ENCODE peak calls at places on chromosomes 13 and 19, in six cellular contexts. One of them, this sample, is unnamed.

GRCh38 chr19:44776402-44777096 is 1.1 kb upstream of the CBLC start:
- DNase-seq in testis: no peak
- DNase-seq in left ventricle myocardium inferior: no peak
- DNase-seq in cardiac muscle cell: no peak
- DNase-seq in breast epithelium: peak
- DNase-seq in neural progenitor cell: no peak
- DNase-seq in this sample: peak

GRCh38 chr13:44364601-44365000 is 9.0 kb upstream of the SERP2 start:
- DNase-seq in breast epithelium: no peak
- DNase-seq in neural progenitor cell: peak
- DNase-seq in left ventricle myocardium inferior: no peak
- DNase-seq in cardiac muscle cell: peak
- DNase-seq in testis: no peak
- DNase-seq in this sample: no peak

GRCh38 chr13:98761126-98761978 is 8.9 kb upstream of the SLC15A1 start:
- DNase-seq in neural progenitor cell: no peak
- DNase-seq in cardiac muscle cell: peak
- DNase-seq in breast epithelium: no peak
- DNase-seq in left ventricle myocardium inferior: no peak
- DNase-seq in testis: no peak
- DNase-seq in this sample: no peak

GRCh38 chr13:25037057-25037813 is 58.7 kb upstream of the PABPC3 start:
- DNase-seq in testis: peak
- DNase-seq in cardiac muscle cell: peak
- DNase-seq in left ventricle myocardium inferior: no peak
- DNase-seq in breast epithelium: no peak
- DNase-seq in neural progenitor cell: peak
- DNase-seq in this sample: no peak

GRCh38 chr13:53064721-53065120 is 36.1 kb downstream of the OLFM4 start:
- DNase-seq in cardiac muscle cell: peak
- DNase-seq in neural progenitor cell: no peak
- DNase-seq in left ventricle myocardium inferior: no peak
- DNase-seq in breast epithelium: no peak
- DNase-seq in testis: no peak
- DNase-seq in this sample: no peak

GRCh38 chr13:113357529-113357928 is 6.4 kb downstream of the GRTP1 start:
- DNase-seq in testis: no peak
- DNase-seq in breast epithelium: no peak
- DNase-seq in neural progenitor cell: no peak
- DNase-seq in left ventricle myocardium inferior: no peak
- DNase-seq in cardiac muscle cell: peak
- DNase-seq in this sample: no peak

GRCh38 chr13:36475468-36475867 is 43.2 kb downstream of the CCNA1 start:
- DNase-seq in breast epithelium: no peak
- DNase-seq in neural progenitor cell: peak
- DNase-seq in testis: no peak
- DNase-seq in cardiac muscle cell: peak
- DNase-seq in left ventricle myocardium inferior: no peak
- DNase-seq in this sample: no peak

GRCh38 chr13:31227870-31228269 is 28.1 kb downstream of the B3GLCT start:
- DNase-seq in testis: no peak
- DNase-seq in left ventricle myocardium inferior: no peak
- DNase-seq in cardiac muscle cell: no peak
- DNase-seq in breast epithelium: no peak
- DNase-seq in neural progenitor cell: no peak
- DNase-seq in this sample: no peak

GRCh38 chr13:58994077-58994476 is 1169.7 kb downstream of the DIAPH3 start:
- DNase-seq in left ventricle myocardium inferior: no peak
- DNase-seq in cardiac muscle cell: no peak
- DNase-seq in testis: no peak
- DNase-seq in neural progenitor cell: no peak
- DNase-seq in breast epithelium: no peak
- DNase-seq in this sample: no peak

GRCh38 chr19:52734340-52734892 is 428 bp downstream of the ZNF611 start:
- DNase-seq in testis: peak
- DNase-seq in neural progenitor cell: peak
- DNase-seq in cardiac muscle cell: peak
- DNase-seq in breast epithelium: no peak
- DNase-seq in left ventricle myocardium inferior: peak
- DNase-seq in this sample: no peak

GRCh38 chr13:60398949-60399589 is 2.0 kb downstream of the TDRD3 start:
- DNase-seq in testis: peak
- DNase-seq in cardiac muscle cell: peak
- DNase-seq in breast epithelium: no peak
- DNase-seq in neural progenitor cell: no peak
- DNase-seq in left ventricle myocardium inferior: no peak
- DNase-seq in this sample: no peak

GRCh38 chr19:16435238-16435911 is 36.4 kb downstream of the EPS15L1 start:
- DNase-seq in left ventricle myocardium inferior: peak
- DNase-seq in neural progenitor cell: no peak
- DNase-seq in cardiac muscle cell: peak
- DNase-seq in testis: peak
- DNase-seq in breast epithelium: no peak
- DNase-seq in this sample: no peak

GRCh38 chr13:66424417-66424816 is 805.7 kb downstream of the PCDH9 start:
- DNase-seq in neural progenitor cell: no peak
- DNase-seq in left ventricle myocardium inferior: no peak
- DNase-seq in cardiac muscle cell: peak
- DNase-seq in testis: no peak
- DNase-seq in breast epithelium: no peak
- DNase-seq in this sample: no peak

GRCh38 chr19:35084078-35084762 is 31.4 kb upstream of the FXYD3 start:
- DNase-seq in cardiac muscle cell: no peak
- DNase-seq in testis: no peak
- DNase-seq in left ventricle myocardium inferior: no peak
- DNase-seq in breast epithelium: no peak
- DNase-seq in neural progenitor cell: no peak
- DNase-seq in this sample: no peak

GRCh38 chr19:17526922-17527321 is 15.5 kb downstream of the PGLS start:
- DNase-seq in left ventricle myocardium inferior: no peak
- DNase-seq in neural progenitor cell: no peak
- DNase-seq in testis: no peak
- DNase-seq in cardiac muscle cell: no peak
- DNase-seq in breast epithelium: no peak
- DNase-seq in this sample: no peak

GRCh38 chr13:49933511-49933910 is 2.6 kb downstream of the SPRYD7 start:
- DNase-seq in cardiac muscle cell: no peak
- DNase-seq in left ventricle myocardium inferior: no peak
- DNase-seq in testis: no peak
- DNase-seq in neural progenitor cell: no peak
- DNase-seq in breast epithelium: no peak
- DNase-seq in this sample: no peak

GRCh38 chr13:99686157-99686572 is 184.9 kb downstream of the TM9SF2 start:
- DNase-seq in left ventricle myocardium inferior: peak
- DNase-seq in cardiac muscle cell: peak
- DNase-seq in neural progenitor cell: peak
- DNase-seq in testis: peak
- DNase-seq in breast epithelium: no peak
- DNase-seq in this sample: no peak

GRCh38 chr13:31322025-31322424 is 122.2 kb downstream of the B3GLCT start:
- DNase-seq in cardiac muscle cell: peak
- DNase-seq in breast epithelium: no peak
- DNase-seq in left ventricle myocardium inferior: peak
- DNase-seq in testis: no peak
- DNase-seq in neural progenitor cell: no peak
- DNase-seq in this sample: no peak

GRCh38 chr13:41458939-41459753 is 1.8 kb downstream of the RGCC start:
- DNase-seq in cardiac muscle cell: peak
- DNase-seq in breast epithelium: no peak
- DNase-seq in left ventricle myocardium inferior: peak
- DNase-seq in testis: no peak
- DNase-seq in neural progenitor cell: peak
- DNase-seq in this sample: no peak
- H3K27ac ChIP-seq in cardiac muscle cell: no peak
- H3K27ac ChIP-seq in breast epithelium: peak
- H3K27ac ChIP-seq in left ventricle myocardium inferior: peak
- H3K27ac ChIP-seq in testis: no peak
- H3K27ac ChIP-seq in neural progenitor cell: no peak
- H3K27ac ChIP-seq in this sample: no peak

DNA sequence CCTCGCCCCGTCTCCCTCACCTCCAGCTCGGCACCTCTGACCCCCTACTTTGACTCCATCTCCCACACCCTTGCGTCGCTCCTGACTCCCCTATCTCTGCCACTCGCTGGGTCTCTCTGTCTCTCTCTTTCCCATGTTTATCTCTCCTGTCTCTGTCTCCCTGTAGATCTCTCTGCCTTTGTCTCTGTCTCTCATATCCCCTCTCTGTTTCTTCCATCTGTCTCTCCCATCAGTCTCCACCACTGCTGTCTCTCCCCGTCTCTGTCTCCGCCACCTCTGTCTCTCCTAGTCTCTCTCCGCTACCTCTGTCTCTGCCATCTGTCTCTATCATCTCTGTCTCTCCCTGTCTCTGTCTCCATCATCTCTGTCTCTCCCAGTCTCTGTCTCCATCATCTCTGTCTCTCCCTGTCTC is 12.4 kb upstream of the BBC3 start:
- DNase-seq in cardiac muscle cell: no peak
- DNase-seq in left ventricle myocardium inferior: no peak
- DNase-seq in breast epithelium: no peak
- DNase-seq in testis: no peak
- DNase-seq in neural progenitor cell: no peak
- DNase-seq in this sample: no peak
- H3K4me3 ChIP-seq in cardiac muscle cell: peak
- H3K4me3 ChIP-seq in left ventricle myocardium inferior: peak
- H3K4me3 ChIP-seq in breast epithelium: peak
- H3K4me3 ChIP-seq in testis: peak
- H3K4me3 ChIP-seq in neural progenitor cell: peak
- H3K4me3 ChIP-seq in this sample: peak

GRCh38 chr13:23748109-23748508 is 141.1 kb downstream of the MIPEP start:
- DNase-seq in left ventricle myocardium inferior: no peak
- DNase-seq in cardiac muscle cell: no peak
- DNase-seq in breast epithelium: no peak
- DNase-seq in neural progenitor cell: no peak
- DNase-seq in testis: no peak
- DNase-seq in this sample: no peak

GRCh38 chr13:23748591-23748990 is 140.6 kb downstream of the MIPEP start:
- DNase-seq in neural progenitor cell: no peak
- DNase-seq in testis: no peak
- DNase-seq in left ventricle myocardium inferior: no peak
- DNase-seq in breast epithelium: no peak
- DNase-seq in cardiac muscle cell: no peak
- DNase-seq in this sample: no peak

GRCh38 chr13:23750383-23751121 is 138.6 kb downstream of the MIPEP start:
- DNase-seq in testis: no peak
- DNase-seq in cardiac muscle cell: no peak
- DNase-seq in left ventricle myocardium inferior: no peak
- DNase-seq in breast epithelium: no peak
- DNase-seq in neural progenitor cell: no peak
- DNase-seq in this sample: no peak

GRCh38 chr13:23751195-23751594 is 138.0 kb downstream of the MIPEP start:
- DNase-seq in testis: no peak
- DNase-seq in breast epithelium: no peak
- DNase-seq in neural progenitor cell: no peak
- DNase-seq in left ventricle myocardium inferior: no peak
- DNase-seq in cardiac muscle cell: no peak
- DNase-seq in this sample: no peak

GRCh38 chr13:23749288-23749880 is 139.8 kb downstream of the MIPEP start:
- DNase-seq in cardiac muscle cell: no peak
- DNase-seq in breast epithelium: no peak
- DNase-seq in testis: no peak
- DNase-seq in left ventricle myocardium inferior: no peak
- DNase-seq in neural progenitor cell: no peak
- DNase-seq in this sample: no peak
- H3K27ac ChIP-seq in cardiac muscle cell: no peak
- H3K27ac ChIP-seq in breast epithelium: no peak
- H3K27ac ChIP-seq in testis: no peak
- H3K27ac ChIP-seq in left ventricle myocardium inferior: no peak
- H3K27ac ChIP-seq in neural progenitor cell: no peak
- H3K27ac ChIP-seq in this sample: no peak

GRCh38 chr19:55623130-55623868 is 1.1 kb downstream of the ZNF784 start:
- DNase-seq in testis: no peak
- DNase-seq in breast epithelium: no peak
- DNase-seq in left ventricle myocardium inferior: no peak
- DNase-seq in cardiac muscle cell: no peak
- DNase-seq in neural progenitor cell: no peak
- DNase-seq in this sample: no peak
- H3K4me3 ChIP-seq in testis: no peak
- H3K4me3 ChIP-seq in breast epithelium: no peak
- H3K4me3 ChIP-seq in left ventricle myocardium inferior: peak
- H3K4me3 ChIP-seq in cardiac muscle cell: peak
- H3K4me3 ChIP-seq in neural progenitor cell: peak
- H3K4me3 ChIP-seq in this sample: no peak

GRCh38 chr19:49450405-49450804 is 1.2 kb downstream of the PIH1D1 start:
- DNase-seq in testis: no peak
- DNase-seq in cardiac muscle cell: no peak
- DNase-seq in breast epithelium: no peak
- DNase-seq in neural progenitor cell: no peak
- DNase-seq in left ventricle myocardium inferior: no peak
- DNase-seq in this sample: no peak
- H3K27ac ChIP-seq in testis: no peak
- H3K27ac ChIP-seq in cardiac muscle cell: no peak
- H3K27ac ChIP-seq in breast epithelium: no peak
- H3K27ac ChIP-seq in neural progenitor cell: no peak
- H3K27ac ChIP-seq in left ventricle myocardium inferior: no peak
- H3K27ac ChIP-seq in this sample: peak

GRCh38 chr13:46386426-46386995 is 541 bp downstream of the RUBCNL start:
- DNase-seq in neural progenitor cell: peak
- DNase-seq in breast epithelium: no peak
- DNase-seq in left ventricle myocardium inferior: peak
- DNase-seq in testis: peak
- DNase-seq in cardiac muscle cell: no peak
- DNase-seq in this sample: no peak
- H3K4me3 ChIP-seq in neural progenitor cell: peak
- H3K4me3 ChIP-seq in breast epithelium: peak
- H3K4me3 ChIP-seq in left ventricle myocardium inferior: peak
- H3K4me3 ChIP-seq in testis: peak
- H3K4me3 ChIP-seq in cardiac muscle cell: peak
- H3K4me3 ChIP-seq in this sample: peak

DNA sequence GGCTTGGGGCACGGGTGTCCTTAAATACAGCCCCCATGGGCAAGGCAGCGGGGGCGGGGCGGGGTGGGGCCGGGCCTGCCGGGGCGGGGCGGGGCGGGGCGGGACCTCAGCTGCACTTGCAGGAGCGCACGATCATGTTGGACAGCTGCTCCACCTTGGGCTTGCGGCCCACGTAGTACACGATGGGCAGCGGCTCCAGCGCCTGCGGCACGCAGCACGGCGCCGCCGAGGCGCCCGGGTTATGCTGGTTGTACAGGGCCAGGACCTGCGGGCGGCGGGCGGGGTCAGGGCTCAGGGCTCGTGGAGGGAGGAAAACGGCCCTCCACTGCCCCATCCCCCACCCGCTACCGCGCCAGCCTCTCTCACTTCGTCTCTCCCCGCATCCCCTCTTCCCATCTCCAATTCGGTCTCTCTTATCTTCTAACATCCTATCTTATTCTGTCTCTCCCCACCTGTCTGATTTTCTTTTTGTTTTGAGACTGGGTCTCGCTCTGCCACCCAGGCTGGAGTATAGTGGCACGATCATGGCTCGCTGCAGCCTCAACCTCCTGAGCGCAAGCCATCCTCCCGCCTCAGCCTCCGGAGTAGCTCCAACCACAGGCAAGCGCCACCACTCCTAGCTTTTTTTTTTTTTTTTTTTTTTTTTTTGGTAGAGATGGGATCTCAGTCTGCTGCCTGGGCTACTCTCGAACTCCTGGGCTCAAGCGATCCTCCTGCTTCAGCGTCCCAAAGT is 21.1 kb downstream of the CCDC97 start:
- DNase-seq in testis: no peak
- DNase-seq in breast epithelium: no peak
- DNase-seq in neural progenitor cell: no peak
- DNase-seq in cardiac muscle cell: no peak
- DNase-seq in left ventricle myocardium inferior: no peak
- DNase-seq in this sample: no peak
- H3K27ac ChIP-seq in testis: no peak
- H3K27ac ChIP-seq in breast epithelium: no peak
- H3K27ac ChIP-seq in neural progenitor cell: no peak
- H3K27ac ChIP-seq in cardiac muscle cell: no peak
- H3K27ac ChIP-seq in left ventricle myocardium inferior: no peak
- H3K27ac ChIP-seq in this sample: no peak